ENCODE peak calls at places on chromosomes 12 and 14, in four cellular contexts. T is hepatocyte, A is body of pancreas, D is left ventricle myocardium inferior. Q is an unnamed sample. For H3K36me3, the result is how much of the 10 kb centered on the place peaks cover.

GRCh38 chr14:27372771-27373170 is 774.9 kb upstream of the NOVA1 start:
- DNase-seq in T (no peak), A (no peak), D (no peak), Q (no peak)

GRCh38 chr14:96962337-96962736 is 165.2 kb downstream of the VRK1 start:
- DNase-seq in D (no peak), A (no peak), T (no peak), Q (no peak)

GRCh38 chr14:78162202-78162601 is 8.0 kb upstream of the NRXN3 start:
- DNase-seq in T (no peak), D (no peak), A (no peak), Q (no peak)

GRCh38 chr14:95216013-95216412 is 58.7 kb upstream of the DICER1 start:
- DNase-seq in D (no peak), A (no peak), T (no peak), Q (no peak)

GRCh38 chr12:65155784-65156183 is 13.6 kb upstream of the LEMD3 start:
- DNase-seq in D (no peak), T (no peak), A (no peak), Q (no peak)

GRCh38 chr12:104859144-104859543 is 98.9 kb downstream of the SLC41A2 start:
- DNase-seq in A (no peak), T (no peak), D (no peak), Q (no peak)

GRCh38 chr14:66403183-66403582 is 83.0 kb upstream of the CCDC196 start:
- DNase-seq in T (peak), A (no peak), D (no peak), Q (no peak)

GRCh38 chr12:45863332-45863731 is 127.0 kb downstream of the SCAF11 start:
- DNase-seq in T (no peak), A (no peak), D (no peak), Q (no peak)

GRCh38 chr14:90681889-90682429 is 134.3 kb downstream of the TTC7B start:
- DNase-seq in A (no peak), T (no peak), D (no peak), Q (no peak)

GRCh38 chr14:54333511-54333910 is 63.3 kb upstream of the CDKN3 start:
- DNase-seq in T (no peak), A (no peak), D (no peak), Q (no peak)

GRCh38 chr12:108638141-108638823 is 4.6 kb upstream of the SELPLG start:
- DNase-seq in D (no peak), A (no peak), T (no peak), Q (peak)

DNA sequence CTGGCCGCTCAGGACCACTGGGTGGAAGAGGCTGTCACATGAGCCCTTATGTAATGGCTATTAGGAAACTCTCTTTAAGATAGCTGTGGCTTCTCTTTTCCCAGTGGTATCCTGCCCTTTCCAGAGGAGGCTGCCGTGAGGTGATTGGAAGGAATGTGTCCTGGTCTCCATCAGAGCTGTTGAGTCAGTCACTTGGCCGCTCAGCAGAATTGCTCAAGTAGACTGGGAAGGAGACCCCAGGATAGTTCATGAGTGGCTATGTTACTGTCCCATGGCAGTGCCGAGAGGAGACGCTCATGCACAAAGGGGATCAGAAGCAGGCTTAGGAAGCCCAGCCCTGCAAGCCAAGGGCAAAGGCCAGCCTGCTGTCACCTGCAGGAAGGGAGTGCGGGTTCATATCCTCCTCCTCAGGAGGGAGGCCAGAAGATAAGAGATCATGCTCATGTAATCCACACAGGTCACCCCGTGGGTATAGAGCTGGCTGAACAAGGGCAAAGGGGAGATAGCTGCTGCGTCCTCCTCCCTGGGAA is 136.9 kb upstream of the MAX start:
- DNase-seq in A (no peak), T (peak), D (no peak), Q (no peak)
- H3K27ac ChIP-seq in A (no peak), T (peak), D (peak), Q (peak)

DNA sequence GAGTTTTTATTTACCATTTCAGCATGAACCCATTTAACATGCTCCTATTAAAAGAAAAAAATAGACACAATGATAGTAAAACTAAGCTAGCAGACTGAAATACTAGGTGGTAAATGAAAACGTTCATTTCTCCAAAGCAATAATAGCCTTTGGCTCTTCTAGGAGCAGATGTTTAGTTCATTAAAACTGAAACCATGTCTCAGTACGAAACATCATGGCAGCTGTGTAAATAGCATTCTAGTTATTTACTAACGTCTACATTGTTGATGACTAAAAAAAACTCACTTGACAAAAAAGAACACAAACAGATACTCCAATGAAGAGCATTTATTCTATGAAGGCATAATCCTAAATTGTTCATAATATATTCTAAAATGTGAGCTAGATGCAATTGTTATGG is 17.9 kb downstream of the RECQL start:
- DNase-seq in A (no peak), D (no peak), T (no peak), Q (no peak)
- H3K36me3 ChIP-seq in A (under half), D (half or more), T (under half), Q (half or more)

GRCh38 chr12:102481705-102482104 is 1.3 kb upstream of the IGF1 start:
- DNase-seq in A (no peak), T (no peak), D (no peak), Q (no peak)

GRCh38 chr12:102479099-102479887 is 1.1 kb downstream of the IGF1 start:
- DNase-seq in T (peak), D (no peak), A (no peak), Q (no peak)

GRCh38 chr12:102479984-102480383 is 379 bp downstream of the IGF1 start:
- DNase-seq in D (no peak), A (no peak), T (no peak), Q (no peak)

GRCh38 chr12:102478416-102479098 is 1.8 kb downstream of the IGF1 start:
- DNase-seq in T (peak), D (no peak), A (no peak), Q (peak)

DNA sequence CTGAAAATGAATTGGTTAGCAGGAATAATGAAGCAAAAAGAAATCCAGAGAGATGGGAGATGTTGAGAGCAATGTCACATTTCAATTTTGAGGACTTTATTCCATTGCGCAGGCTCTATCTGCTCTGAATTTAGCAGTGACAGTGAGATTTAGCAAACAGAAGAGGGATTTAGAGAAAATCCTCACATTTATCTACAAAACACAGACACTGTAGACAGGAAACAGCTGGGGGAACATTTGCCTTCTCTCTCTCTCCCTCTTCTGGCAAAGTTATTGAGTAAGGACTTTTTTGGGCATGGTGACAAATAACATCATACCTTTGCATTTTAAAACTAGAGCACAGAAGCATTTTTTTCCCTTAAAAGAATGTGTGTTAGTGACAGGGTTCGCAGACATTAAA is at the start of gene IGF1:
- DNase-seq in D (no peak), T (peak), A (no peak), Q (no peak)
- H3K27ac ChIP-seq in D (peak), T (peak), A (no peak), Q (no peak)

GRCh38 chr12:125137776-125138344 is 72.6 kb downstream of the AACS start:
- DNase-seq in D (no peak), T (no peak), A (no peak), Q (no peak)
- H3K36me3 ChIP-seq in D (under half), T (under half), A (under half), Q (half or more)

GRCh38 chr14:35248476-35248788 is 43.8 kb upstream of the PSMA6 start:
- DNase-seq in T (no peak), A (no peak), D (no peak), Q (no peak)
- H3K27ac ChIP-seq in T (peak), A (no peak), D (no peak), Q (no peak)

DNA sequence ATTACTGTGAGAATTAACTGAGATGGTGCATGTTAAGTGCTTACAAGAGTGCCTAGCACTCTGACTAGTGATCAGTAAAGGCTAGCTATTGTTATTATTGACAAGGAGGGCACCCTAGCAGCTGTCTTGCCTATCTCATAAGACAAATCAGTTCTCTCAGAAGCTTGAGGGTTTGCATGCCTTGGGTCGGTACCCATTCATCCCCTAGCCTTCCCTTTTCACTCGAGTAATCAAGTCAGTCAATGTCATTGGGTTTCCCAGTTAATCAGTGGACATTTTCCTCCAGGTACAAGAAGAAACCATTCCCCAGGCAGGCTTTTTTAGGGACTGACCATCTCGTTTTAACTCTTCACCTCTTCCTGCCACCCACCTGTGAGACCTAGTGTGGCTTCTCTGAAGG is 10.4 kb upstream of the TFCP2 start:
- DNase-seq in D (no peak), A (no peak), T (no peak), Q (no peak)
- H3K36me3 ChIP-seq in D (under half), A (under half), T (under half), Q (under half)

GRCh38 chr12:41919526-41920305 is 225.0 kb downstream of the GXYLT1 start:
- DNase-seq in D (no peak), T (no peak), A (no peak), Q (no peak)

GRCh38 chr12:41917827-41918445 is 226.7 kb downstream of the GXYLT1 start:
- DNase-seq in T (no peak), D (no peak), A (no peak), Q (no peak)

GRCh38 chr12:41917181-41917580 is 227.5 kb downstream of the GXYLT1 start:
- DNase-seq in T (no peak), D (no peak), A (no peak), Q (no peak)

GRCh38 chr12:41923351-41923750 is 221.3 kb downstream of the GXYLT1 start:
- DNase-seq in D (no peak), T (no peak), A (no peak), Q (no peak)

DNA sequence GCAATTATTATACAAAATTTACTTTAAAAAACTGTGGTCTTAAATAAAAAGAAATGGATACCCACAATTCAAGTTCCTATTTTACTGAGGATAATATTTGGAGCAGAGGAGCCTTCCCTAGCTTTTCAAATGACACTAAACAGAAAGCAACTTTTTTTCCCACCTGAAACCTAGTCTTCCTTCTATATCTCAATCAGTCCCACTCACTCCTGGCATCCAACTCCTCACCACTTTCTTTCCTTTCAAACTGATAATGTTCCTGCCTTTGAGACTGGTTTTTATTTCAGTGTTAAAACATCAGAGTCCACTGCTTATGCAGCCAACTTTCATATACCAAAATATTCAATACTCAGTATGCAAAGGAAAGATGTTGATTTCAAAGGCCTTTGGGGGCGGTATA is 225.6 kb downstream of the GXYLT1 start:
- DNase-seq in A (no peak), T (no peak), D (no peak), Q (no peak)
- H3K27ac ChIP-seq in A (no peak), T (no peak), D (no peak), Q (no peak)

GRCh38 chr14:94058674-94059138 is 22.3 kb downstream of the DDX24 start:
- DNase-seq in D (no peak), T (peak), A (peak), Q (no peak)
- H3K36me3 ChIP-seq in D (half or more), T (under half), A (under half), Q (half or more)

DNA sequence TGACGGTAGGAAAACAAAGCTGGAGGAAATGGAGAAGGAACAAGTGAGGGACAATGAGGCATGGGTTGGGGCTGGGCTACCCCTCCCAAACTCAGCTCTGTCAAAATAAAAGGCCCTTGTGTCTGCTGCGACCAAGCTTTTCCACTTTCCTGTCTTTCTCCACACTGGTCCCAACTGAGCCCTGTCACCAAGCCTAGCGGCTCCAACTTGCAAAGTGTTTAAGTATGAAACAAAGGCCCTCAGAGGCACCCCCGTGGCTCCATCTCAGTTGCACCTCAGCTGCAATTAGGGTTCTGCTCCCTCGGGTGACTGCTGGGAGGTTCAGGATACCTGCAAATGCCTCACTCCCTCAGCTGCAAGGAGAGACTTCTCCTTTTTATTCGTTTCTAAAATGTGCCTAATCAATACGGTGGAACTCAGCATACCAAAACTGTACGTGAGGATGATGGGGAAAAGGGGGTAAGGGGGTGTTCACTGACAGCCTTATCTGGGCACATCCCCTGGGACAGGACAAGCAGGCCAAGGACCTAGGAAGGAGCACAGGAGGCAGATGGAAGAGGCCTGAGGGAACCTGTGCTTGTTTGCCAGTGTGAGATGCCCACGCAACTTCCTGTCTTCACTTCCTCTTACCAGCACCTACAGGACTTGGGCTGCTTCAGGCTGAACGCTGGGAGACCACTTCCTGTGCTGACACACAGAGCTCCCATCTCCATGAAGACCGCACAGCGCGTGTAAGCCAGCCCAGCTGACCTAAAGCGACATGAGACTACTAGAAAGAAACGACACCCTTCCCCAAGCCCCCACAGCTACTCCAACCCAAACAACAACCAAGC is 8.9 kb downstream of the VAMP1 start:
- DNase-seq in A (peak), T (no peak), D (no peak), Q (peak)
- H3K27ac ChIP-seq in A (peak), T (no peak), D (peak), Q (peak)